ENCODE peak calls at places on chromosomes 6 and 20, in five cellular contexts. B, G, Q, K and T are unnamed samples.

GRCh38 chr6:24252215-24252614 is 105.6 kb downstream of the DCDC2 start:
- DNase-seq in B (no peak), G (no peak), Q (no peak), K (no peak), T (no peak)

GRCh38 chr20:47181056-47181862 is 175.2 kb downstream of the ZMYND8 start:
- DNase-seq in B (peak), G (no peak), Q (peak), K (peak), T (peak)

GRCh38 chr6:37624606-37625574 is 72.8 kb downstream of the MDGA1 start:
- DNase-seq in B (no peak), G (no peak), Q (no peak), K (no peak), T (peak)

GRCh38 chr6:158059108-158059507 is 77.4 kb downstream of the SYNJ2 start:
- DNase-seq in B (no peak), G (no peak), Q (no peak), K (no peak), T (no peak)

GRCh38 chr6:39923394-39923793 is 10.9 kb downstream of the MOCS1 start:
- DNase-seq in B (no peak), G (no peak), Q (no peak), K (no peak), T (no peak)

GRCh38 chr20:11935754-11936551 is 18.3 kb downstream of the BTBD3 start:
- DNase-seq in B (no peak), G (no peak), Q (no peak), K (no peak), T (no peak)

GRCh38 chr20:44738779-44739477 is 6.7 kb upstream of the KCNK15 start:
- DNase-seq in B (peak), G (peak), Q (peak), K (peak), T (peak)

GRCh38 chr20:11958852-11959251 is 41.2 kb downstream of the BTBD3 start:
- DNase-seq in B (no peak), G (no peak), Q (no peak), K (no peak), T (peak)

GRCh38 chr20:32050851-32051556 is 1.0 kb upstream of the HCK start:
- DNase-seq in B (peak), G (peak), Q (no peak), K (no peak), T (peak)

GRCh38 chr20:44850272-44850671 is 35.2 kb upstream of the YWHAB start:
- DNase-seq in B (no peak), G (no peak), Q (no peak), K (no peak), T (peak)

GRCh38 chr6:43993881-43994523 is 133.2 kb downstream of the MRPL14 start:
- DNase-seq in B (no peak), G (no peak), Q (no peak), K (no peak), T (no peak)

GRCh38 chr6:109360281-109360680 is 22.0 kb downstream of the CD164 start:
- DNase-seq in B (no peak), G (no peak), Q (no peak), K (no peak), T (no peak)

GRCh38 chr6:145898376-145898775 is 65.8 kb downstream of the SHPRH start:
- DNase-seq in B (no peak), G (no peak), Q (no peak), K (peak), T (peak)

GRCh38 chr6:12911387-12911960 is 194.9 kb downstream of the PHACTR1 start:
- DNase-seq in B (no peak), G (no peak), Q (peak), K (peak), T (peak)

GRCh38 chr20:44736170-44737021 is 9.3 kb upstream of the KCNK15 start:
- DNase-seq in B (peak), G (peak), Q (peak), K (peak), T (peak)

GRCh38 chr6:129312865-129313264 is 397.1 kb downstream of the ARHGAP18 start:
- DNase-seq in B (no peak), G (no peak), Q (peak), K (peak), T (peak)

GRCh38 chr6:152727507-152727906 is 23.1 kb upstream of the VIP start:
- DNase-seq in B (peak), G (no peak), Q (no peak), K (no peak), T (peak)

GRCh38 chr20:59141818-59142581 is 21.6 kb upstream of the ZNF831 start:
- DNase-seq in B (no peak), G (peak), Q (no peak), K (peak), T (peak)

GRCh38 chr20:64049060-64049886 is at the start of gene SOX18:
- DNase-seq in B (peak), G (no peak), Q (peak), K (peak), T (peak)

GRCh38 chr20:5626603-5627002 is 123.6 kb upstream of the SHLD1 start:
- DNase-seq in B (no peak), G (no peak), Q (no peak), K (no peak), T (no peak)

GRCh38 chr6:41705996-41706835 is 29.2 kb downstream of the TFEB start:
- DNase-seq in B (peak), G (peak), Q (peak), K (peak), T (no peak)

GRCh38 chr6:48074368-48074767 is 36.6 kb downstream of the PTCHD4 start:
- DNase-seq in B (no peak), G (no peak), Q (peak), K (no peak), T (no peak)

GRCh38 chr20:58188496-58188895 is 40.0 kb downstream of the ANKRD60 start:
- DNase-seq in B (peak), G (no peak), Q (no peak), K (no peak), T (no peak)

GRCh38 chr20:63162206-63162770 is 53.6 kb downstream of the YTHDF1 start:
- DNase-seq in B (no peak), G (no peak), Q (no peak), K (no peak), T (no peak)

GRCh38 chr20:2695206-2695983 is 2.8 kb downstream of the EBF4 start:
- DNase-seq in B (peak), G (peak), Q (no peak), K (no peak), T (no peak)
- H3K18ac ChIP-seq in B (no peak), G (peak), Q (no peak), K (no peak), T (no peak)

GRCh38 chr20:4244700-4245485 is 229.5 kb upstream of the RNF24 start:
- DNase-seq in B (no peak), G (no peak), Q (peak), K (no peak), T (no peak)
- H3K27ac ChIP-seq in B (no peak), G (no peak), Q (no peak), K (no peak), T (no peak)

GRCh38 chr6:156634048-156634447 is 143.1 kb upstream of the ARID1B start:
- DNase-seq in B (no peak), G (no peak), Q (no peak), K (no peak), T (no peak)
- H4K8ac ChIP-seq in B (no peak), G (no peak), Q (no peak), K (no peak), T (no peak)

GRCh38 chr6:169085466-169085865 is 168.2 kb downstream of the THBS2 start:
- DNase-seq in B (no peak), G (no peak), Q (no peak), K (no peak), T (no peak)
- H3K18ac ChIP-seq in B (no peak), G (no peak), Q (no peak), K (no peak), T (no peak)

GRCh38 chr20:37295001-37295400 is 5.5 kb downstream of the MANBAL start:
- DNase-seq in B (no peak), G (no peak), Q (peak), K (peak), T (peak)
- H3K27ac ChIP-seq in B (no peak), G (no peak), Q (peak), K (no peak), T (peak)

DNA sequence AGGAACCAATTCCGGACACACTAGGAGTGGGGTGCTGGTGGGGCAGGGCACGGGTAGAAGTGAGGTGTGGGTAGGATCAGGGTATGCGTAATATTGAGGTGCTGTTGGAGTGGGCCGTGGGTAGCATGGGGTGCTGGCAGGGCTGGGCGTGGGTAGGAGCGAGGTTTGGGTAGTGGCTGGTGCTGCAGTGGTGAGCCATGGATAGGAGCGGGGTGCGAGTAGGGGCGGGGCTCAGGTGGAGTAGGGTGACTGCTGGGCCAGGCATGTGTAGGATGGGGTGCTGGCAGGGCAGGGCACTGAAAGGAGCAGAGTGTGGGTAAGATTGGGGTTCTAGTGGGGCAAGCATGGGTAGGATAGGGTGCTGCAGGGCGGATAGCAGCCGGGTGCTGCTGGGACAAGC is 114.2 kb upstream of the DUSP22 start:
- DNase-seq in B (no peak), G (no peak), Q (no peak), K (no peak), T (no peak)
- H4K8ac ChIP-seq in B (no peak), G (no peak), Q (no peak), K (no peak), T (no peak)

GRCh38 chr20:56841346-56841908 is 212.3 kb downstream of the TFAP2C start:
- DNase-seq in B (no peak), G (no peak), Q (no peak), K (no peak), T (no peak)
- H3K18ac ChIP-seq in B (no peak), G (no peak), Q (no peak), K (no peak), T (no peak)